ENCODE peak calls at places on chromosomes 7 and 10, in six cellular contexts. R is MM.1S, W is astrocyte of the spinal cord, G is brain microvascular endothelial cell, J is foreskin fibroblast, C is mammary epithelial cell. N is an unnamed sample.

GRCh38 chr10:5576780-5577472 is 52.2 kb downstream of the CALML3 start:
- DNase-seq in R (no peak), W (no peak), G (no peak), J (no peak), C (no peak), N (no peak)

GRCh38 chr10:121311812-121312443 is 286.3 kb downstream of the FGFR2 start:
- DNase-seq in R (no peak), W (no peak), G (no peak), J (no peak), C (no peak), N (no peak)

GRCh38 chr7:92976931-92977330 is 140.6 kb upstream of the CDK6 start:
- DNase-seq in R (no peak), W (no peak), G (no peak), J (no peak), C (no peak), N (no peak)

GRCh38 chr7:5282464-5283316 is at the start of gene SLC29A4:
- DNase-seq in R (no peak), W (no peak), G (no peak), J (peak), C (no peak), N (no peak)

GRCh38 chr7:73838642-73839041 is 3.7 kb downstream of the METTL27 start:
- DNase-seq in R (peak), W (no peak), G (no peak), J (no peak), C (peak), N (no peak)

GRCh38 chr7:1497293-1497927 is 6.8 kb downstream of the INTS1 start:
- DNase-seq in R (no peak), W (no peak), G (no peak), J (no peak), C (no peak), N (no peak)

GRCh38 chr7:98251251-98251843 is 685 bp downstream of the TECPR1 start:
- DNase-seq in R (peak), W (no peak), G (peak), J (no peak), C (no peak), N (no peak)

GRCh38 chr7:102304668-102305067 is 18.0 kb downstream of the SH2B2 start:
- DNase-seq in R (no peak), W (no peak), G (no peak), J (no peak), C (no peak), N (no peak)

GRCh38 chr7:74002474-74003017 is 25.4 kb upstream of the ELN start:
- DNase-seq in R (peak), W (peak), G (peak), J (no peak), C (peak), N (peak)

GRCh38 chr7:151113344-151114150 is 27.3 kb downstream of the AGAP3 start:
- DNase-seq in R (no peak), W (peak), G (peak), J (peak), C (peak), N (peak)

GRCh38 chr7:122132341-122132740 is 11.7 kb downstream of the AASS start:
- DNase-seq in R (no peak), W (peak), G (peak), J (peak), C (peak), N (no peak)

GRCh38 chr10:69243817-69244216 is 23.7 kb downstream of the HKDC1 start:
- DNase-seq in R (no peak), W (no peak), G (no peak), J (no peak), C (no peak), N (no peak)

GRCh38 chr10:121296856-121297255 is 301.4 kb downstream of the FGFR2 start:
- DNase-seq in R (no peak), W (no peak), G (no peak), J (no peak), C (no peak), N (no peak)

GRCh38 chr7:98287486-98287959 is 6.0 kb downstream of the BRI3 start:
- DNase-seq in R (no peak), W (no peak), G (no peak), J (no peak), C (peak), N (no peak)

GRCh38 chr10:95544783-95545500 is 16.2 kb downstream of the SORBS1 start:
- DNase-seq in R (no peak), W (no peak), G (no peak), J (no peak), C (no peak), N (no peak)

GRCh38 chr10:99560277-99561126 is 27.8 kb downstream of the NKX2-3 start:
- DNase-seq in R (peak), W (peak), G (peak), J (peak), C (peak), N (no peak)

GRCh38 chr7:23768022-23768421 is 58.0 kb downstream of the STK31 start:
- DNase-seq in R (no peak), W (no peak), G (no peak), J (no peak), C (no peak), N (no peak)

GRCh38 chr7:104206841-104207240 is 972 bp downstream of the ORC5 start:
- DNase-seq in R (no peak), W (no peak), G (no peak), J (peak), C (no peak), N (no peak)

GRCh38 chr7:78765985-78766729 is 687.3 kb downstream of the MAGI2 start:
- DNase-seq in R (no peak), W (no peak), G (no peak), J (peak), C (no peak), N (no peak)

GRCh38 chr7:8125680-8126444 is 136.1 kb downstream of the ICA1 start:
- DNase-seq in R (peak), W (no peak), G (no peak), J (no peak), C (peak), N (no peak)

GRCh38 chr7:32102432-32102851 is 32.2 kb upstream of the PDE1C start:
- DNase-seq in R (no peak), W (no peak), G (no peak), J (no peak), C (no peak), N (no peak)

GRCh38 chr7:150405584-150406310 is 26.6 kb downstream of the ZNF775 start:
- DNase-seq in R (peak), W (no peak), G (peak), J (peak), C (no peak), N (no peak)

GRCh38 chr7:134431805-134432204 is 27.1 kb downstream of the AKR1B1 start:
- DNase-seq in R (no peak), W (no peak), G (no peak), J (no peak), C (no peak), N (no peak)

GRCh38 chr7:41887446-41887845 is 184.6 kb upstream of the INHBA start:
- DNase-seq in R (no peak), W (peak), G (no peak), J (no peak), C (no peak), N (no peak)

GRCh38 chr7:41885078-41885477 is 182.2 kb upstream of the INHBA start:
- DNase-seq in R (no peak), W (peak), G (no peak), J (peak), C (peak), N (no peak)

GRCh38 chr7:41885748-41886147 is 182.9 kb upstream of the INHBA start:
- DNase-seq in R (no peak), W (peak), G (no peak), J (peak), C (no peak), N (no peak)

GRCh38 chr7:41886906-41887311 is 184.0 kb upstream of the INHBA start:
- DNase-seq in R (no peak), W (peak), G (peak), J (peak), C (peak), N (peak)

DNA sequence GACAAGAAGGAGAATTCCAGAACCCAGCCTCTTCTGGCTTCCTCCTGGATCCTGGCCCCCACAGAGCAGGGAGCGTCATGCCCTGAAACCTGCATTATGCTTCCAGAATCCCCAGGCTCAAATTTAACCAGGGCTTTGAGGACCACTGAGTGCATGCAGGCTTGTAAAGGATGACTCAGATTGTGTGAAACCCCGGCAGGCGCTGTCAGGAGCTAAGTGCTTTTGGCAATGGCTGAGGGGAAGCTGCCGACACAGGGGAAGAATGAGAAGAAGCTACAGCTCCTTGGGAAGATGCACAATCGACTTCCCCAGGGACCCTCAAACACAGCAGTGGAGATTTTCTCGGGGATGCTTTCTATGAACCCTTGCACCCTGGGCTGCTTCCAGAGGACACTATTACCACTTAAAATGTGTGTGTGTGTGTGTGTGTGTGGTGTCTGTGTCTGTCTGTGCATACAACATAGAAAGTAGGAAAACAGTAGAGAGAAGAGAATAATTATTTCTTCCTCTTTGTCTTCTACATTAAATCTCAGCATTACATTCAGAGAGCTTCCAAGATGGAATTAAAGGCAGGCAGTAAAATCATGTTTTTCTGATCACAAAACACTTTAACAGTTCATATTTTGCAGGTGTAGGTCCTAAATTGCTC is 183.5 kb upstream of the INHBA start:
- DNase-seq in R (no peak), W (peak), G (peak), J (peak), C (peak), N (peak)
- TF ChIP-seq CTCF in R (no peak), W (no peak), G (no peak), J (no peak), C (no peak), N (no peak)

GRCh38 chr7:29563590-29564454 is at the start of gene PRR15:
- DNase-seq in R (peak), W (peak), G (peak), J (peak), C (peak), N (no peak)
- H3K4me3 ChIP-seq in R (peak), W (peak), G (peak), J (peak), C (peak), N (peak)

GRCh38 chr7:132425920-132426319 is 150.3 kb downstream of the PLXNA4 start:
- DNase-seq in R (no peak), W (no peak), G (no peak), J (no peak), C (no peak), N (no peak)
- TF ChIP-seq CTCF in R (no peak), W (no peak), G (no peak), J (no peak), C (no peak), N (no peak)

DNA sequence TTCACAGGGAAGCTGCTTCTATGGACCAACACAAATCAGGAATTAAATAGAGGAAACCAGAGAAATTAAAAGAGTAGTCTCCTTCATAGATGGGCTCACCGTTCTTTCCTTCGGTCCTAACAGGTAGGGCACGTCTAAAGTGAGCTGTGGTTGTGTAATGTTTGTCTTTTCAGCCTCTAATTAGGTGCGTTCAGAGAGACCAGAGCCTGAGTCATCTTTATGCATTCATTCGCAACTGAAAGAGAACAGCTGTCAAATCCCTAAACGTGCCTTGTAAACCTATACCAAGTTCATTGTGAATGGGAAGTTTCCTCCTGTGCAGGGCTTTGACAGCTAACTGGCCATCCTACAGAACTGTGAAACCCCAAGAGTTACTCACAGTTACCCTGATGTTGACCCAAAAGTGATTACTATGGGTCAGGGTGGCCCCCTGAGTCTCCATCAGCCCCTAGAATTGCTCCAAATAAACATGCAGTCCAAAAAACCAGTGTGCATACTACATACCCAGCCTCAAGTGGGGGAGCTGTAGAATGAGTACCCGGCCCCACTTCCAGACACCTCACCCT is 18.1 kb upstream of the C10orf53 start:
- DNase-seq in R (no peak), W (no peak), G (no peak), J (no peak), C (peak), N (no peak)
- H3K4me3 ChIP-seq in R (no peak), W (no peak), G (no peak), J (no peak), C (no peak), N (no peak)

DNA sequence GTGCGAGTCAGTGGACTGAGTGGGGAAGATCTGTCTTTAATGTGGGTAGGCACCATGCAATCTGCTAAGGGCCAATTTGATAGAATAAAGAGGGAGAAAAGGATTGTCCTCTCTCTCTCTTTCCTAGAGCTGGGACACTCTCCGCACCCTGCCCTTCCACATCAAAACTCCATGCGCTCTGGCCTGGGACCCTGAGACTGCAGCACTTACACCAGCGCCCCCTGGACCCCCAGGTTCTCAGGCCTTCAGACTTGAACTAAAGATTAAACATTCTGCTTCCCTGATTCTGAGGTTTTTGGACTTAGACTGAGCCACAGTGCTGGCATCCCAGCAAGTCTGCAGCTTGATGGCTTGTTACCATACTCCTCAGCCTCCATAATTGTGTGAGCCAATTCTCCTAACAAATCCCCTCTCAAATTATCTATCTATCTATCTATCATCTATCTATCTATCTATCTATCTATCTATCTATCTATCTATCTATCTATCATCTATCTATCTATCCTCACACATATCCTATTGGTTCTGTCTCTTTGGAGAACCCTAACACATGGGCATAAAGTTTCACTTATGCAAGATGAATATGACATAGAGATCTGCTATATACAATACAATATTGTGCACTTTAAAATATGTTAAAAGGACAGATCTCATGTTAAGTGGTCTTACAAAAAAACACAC is 22.4 kb upstream of the OR2A5 start:
- DNase-seq in R (no peak), W (no peak), G (no peak), J (no peak), C (no peak), N (no peak)
- TF ChIP-seq CTCF in R (no peak), W (no peak), G (no peak), J (no peak), C (no peak), N (no peak)

GRCh38 chr10:8979976-8980375 is 925.5 kb downstream of the GATA3 start:
- DNase-seq in R (no peak), W (no peak), G (no peak), J (no peak), C (no peak), N (no peak)

GRCh38 chr10:8981277-8981676 is 926.8 kb downstream of the GATA3 start:
- DNase-seq in R (no peak), W (no peak), G (no peak), J (no peak), C (no peak), N (no peak)

GRCh38 chr10:8978100-8978499 is 923.6 kb downstream of the GATA3 start:
- DNase-seq in R (no peak), W (no peak), G (no peak), J (no peak), C (peak), N (no peak)

GRCh38 chr10:8969853-8970252 is 915.4 kb downstream of the GATA3 start:
- DNase-seq in R (no peak), W (no peak), G (no peak), J (no peak), C (peak), N (no peak)

DNA sequence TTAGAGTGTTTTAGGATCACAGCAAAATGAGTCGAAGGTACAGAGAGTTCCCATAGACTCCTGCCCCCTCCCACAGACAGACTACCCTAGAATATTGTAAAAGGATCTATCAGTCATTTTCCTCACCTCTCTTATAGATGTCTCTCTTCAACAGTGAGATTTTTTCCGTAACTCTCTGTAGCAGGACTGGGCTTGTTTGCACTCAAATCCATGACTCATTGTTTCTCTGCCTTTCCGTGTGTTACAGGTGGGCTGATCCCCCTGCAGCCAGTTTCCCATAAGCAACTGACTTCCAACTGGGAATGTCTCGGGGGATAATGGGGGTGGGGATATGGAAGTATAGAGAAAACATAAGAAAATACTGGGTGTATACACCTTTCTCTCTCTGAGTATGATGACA is 921.0 kb downstream of the GATA3 start:
- DNase-seq in R (no peak), W (no peak), G (no peak), J (no peak), C (peak), N (no peak)
- H3K4me3 ChIP-seq in R (no peak), W (no peak), G (no peak), J (no peak), C (no peak), N (no peak)